ENCODE peak calls at places on chromosomes 7 and 10, in eight cellular contexts. E, V, Q, A, L, H, T and J are unnamed samples.

GRCh38 chr7:143983960-143984359 is 16.2 kb upstream of the OR6B1 start:
- DNase-seq in E (no peak), V (no peak), Q (no peak), A (no peak), L (no peak), H (no peak), T (no peak), J (no peak)

GRCh38 chr7:42692609-42693008 is 219.3 kb downstream of the C7orf25 start:
- DNase-seq in E (no peak), V (peak; percentile 77), Q (no peak), A (no peak), L (no peak), H (no peak), T (no peak), J (peak; percentile 84)

GRCh38 chr7:38398725-38399321 is 125.4 kb upstream of the TARP start:
- DNase-seq in E (peak; percentile 76), V (peak; percentile 47), Q (peak; percentile 52), A (no peak), L (peak; percentile 85), H (peak; percentile 66), T (peak; percentile 31), J (peak; percentile 81)

GRCh38 chr7:99254390-99254789 is 18.2 kb upstream of the MYH16 start:
- DNase-seq in E (no peak), V (no peak), Q (no peak), A (no peak), L (no peak), H (no peak), T (no peak), J (no peak)

GRCh38 chr10:79221110-79222051 is 125.9 kb upstream of the PPIF start:
- DNase-seq in E (no peak), V (peak; percentile 79), Q (no peak), A (no peak), L (no peak), H (no peak), T (no peak), J (no peak)

GRCh38 chr10:105743343-105744056 is 1102.4 kb downstream of the SORCS3 start:
- DNase-seq in E (no peak), V (no peak), Q (no peak), A (no peak), L (no peak), H (no peak), T (no peak), J (no peak)

GRCh38 chr10:36888925-36889573 is 236.3 kb upstream of the ANKRD30A start:
- DNase-seq in E (peak; percentile 62), V (peak; percentile 13), Q (no peak), A (no peak), L (peak; percentile 72), H (peak; percentile 61), T (peak; percentile 46), J (peak; percentile 19)

GRCh38 chr10:106498675-106499074 is 665.8 kb downstream of the SORCS1 start:
- DNase-seq in E (no peak), V (no peak), Q (no peak), A (no peak), L (no peak), H (no peak), T (no peak), J (no peak)

GRCh38 chr10:58969578-58969977 is 206.9 kb upstream of the PHYHIPL start:
- DNase-seq in E (no peak), V (peak; percentile 10), Q (no peak), A (no peak), L (no peak), H (no peak), T (no peak), J (no peak)

GRCh38 chr10:36202861-36203260 is 560.8 kb upstream of the FZD8 start:
- DNase-seq in E (no peak), V (no peak), Q (no peak), A (no peak), L (no peak), H (no peak), T (no peak), J (peak; percentile 34)

GRCh38 chr7:924541-925231 is 29.8 kb downstream of the ADAP1 start:
- DNase-seq in E (peak; percentile 92), V (no peak), Q (no peak), A (no peak), L (peak; percentile 88), H (peak; percentile 51), T (no peak), J (no peak)

GRCh38 chr7:116696707-116697106 is 24.7 kb downstream of the MET start:
- DNase-seq in E (no peak), V (no peak), Q (no peak), A (no peak), L (no peak), H (no peak), T (no peak), J (no peak)

GRCh38 chr7:42091461-42092229 is 145.4 kb downstream of the GLI3 start:
- DNase-seq in E (no peak), V (peak; percentile 57), Q (no peak), A (no peak), L (no peak), H (no peak), T (no peak), J (no peak)

GRCh38 chr10:131943021-131943814 is 38.5 kb downstream of the BNIP3 start:
- DNase-seq in E (no peak), V (peak; percentile 35), Q (no peak), A (no peak), L (peak; percentile 61), H (no peak), T (no peak), J (no peak)

GRCh38 chr10:131056091-131056490 is 255.4 kb downstream of the TCERG1L start:
- DNase-seq in E (no peak), V (no peak), Q (no peak), A (no peak), L (no peak), H (no peak), T (no peak), J (no peak)

GRCh38 chr7:42002654-42003053 is 234.4 kb downstream of the GLI3 start:
- DNase-seq in E (no peak), V (no peak), Q (no peak), A (no peak), L (no peak), H (no peak), T (no peak), J (no peak)

GRCh38 chr10:61452655-61453641 is at the start of gene TMEM26:
- DNase-seq in E (no peak), V (peak; percentile 31), Q (no peak), A (no peak), L (no peak), H (no peak), T (peak; percentile 39), J (peak; percentile 42)

GRCh38 chr10:60414877-60415585 is 25.4 kb upstream of the ANK3 start:
- DNase-seq in E (no peak), V (peak; percentile 87), Q (no peak), A (no peak), L (no peak), H (no peak), T (no peak), J (peak; percentile 84)

GRCh38 chr7:129315916-129316315 is 91.1 kb downstream of the AHCYL2 start:
- DNase-seq in E (no peak), V (no peak), Q (no peak), A (no peak), L (no peak), H (no peak), T (no peak), J (peak; percentile 37)

GRCh38 chr7:134696261-134696660 is 49.6 kb downstream of the BPGM start:
- DNase-seq in E (no peak), V (no peak), Q (no peak), A (no peak), L (no peak), H (no peak), T (no peak), J (peak; percentile 47)

GRCh38 chr10:132726951-132727350 is 59.0 kb downstream of the NKX6-2 start:
- DNase-seq in E (no peak), V (no peak), Q (no peak), A (no peak), L (no peak), H (no peak), T (no peak), J (no peak)

GRCh38 chr10:71213127-71213616 is 802 bp downstream of the UNC5B start:
- DNase-seq in E (peak; percentile 66), V (peak; percentile 82), Q (no peak), A (no peak), L (peak; percentile 62), H (peak; percentile 58), T (peak; percentile 45), J (peak; percentile 79)

GRCh38 chr10:26938578-26938977 is 77.8 kb upstream of the ABI1 start:
- DNase-seq in E (no peak), V (no peak), Q (no peak), A (no peak), L (no peak), H (no peak), T (no peak), J (no peak)